ENCODE peak calls at places on chromosomes 7 and 10, in eight cellular contexts. F is MCF 10A; E is NCI-H1417 treated with DMSO at 0.1 percent for 48 hours; U is skeletal muscle cell; L is activated CD4-positive, alpha-beta T cell treated with anti-CD3 and anti-CD28 coated beads, Interleukin-2, amount 50 U/mL, for 24 hours; W is hippocampal formation; I is renal cortical epithelial cell; C is astrocyte of the cerebellum. R is an unnamed sample.
A peak's percentile ranks its signal among the peaks of the same experiment; 100 is the strongest.

GRCh38 chr7:141486959-141487358 is 64.3 kb upstream of the AGK start:
- DNase-seq in F (no peak), E (no peak), U (no peak), L (no peak), W (no peak), I (no peak), C (no peak), R (no peak)

GRCh38 chr7:148011753-148012152 is 578.8 kb upstream of the C7orf33 start:
- DNase-seq in F (no peak), E (no peak), U (no peak), L (no peak), W (no peak), I (no peak), C (no peak), R (no peak)

GRCh38 chr10:88879754-88880286 is at the start of gene STAMBPL1:
- DNase-seq in F (peak; percentile 1), E (no peak), U (no peak), L (peak; percentile 61), W (no peak), I (no peak), C (no peak), R (no peak)

GRCh38 chr7:44163591-44163990 is 22.5 kb upstream of the MYL7 start:
- DNase-seq in F (peak; percentile 68), E (no peak), U (peak; percentile 87), L (no peak), W (no peak), I (peak; percentile 96), C (peak; percentile 81), R (no peak)

GRCh38 chr7:50739744-50740455 is 42.8 kb downstream of the GRB10 start:
- DNase-seq in F (no peak), E (no peak), U (no peak), L (peak; percentile 43), W (no peak), I (peak; percentile 44), C (no peak), R (no peak)

GRCh38 chr10:3395487-3395886 is 222.9 kb upstream of the PITRM1 start:
- DNase-seq in F (no peak), E (no peak), U (no peak), L (no peak), W (no peak), I (no peak), C (no peak), R (no peak)

GRCh38 chr10:11162828-11163599 is 145.3 kb downstream of the CELF2 start:
- DNase-seq in F (no peak), E (no peak), U (no peak), L (peak; percentile 71), W (peak; percentile 35), I (no peak), C (no peak), R (no peak)

GRCh38 chr10:116836902-116837513 is 12.3 kb upstream of the ENO4 start:
- DNase-seq in F (no peak), E (peak; percentile 19), U (no peak), L (no peak), W (no peak), I (no peak), C (no peak), R (no peak)

GRCh38 chr7:88668591-88668990 is 90.9 kb upstream of the ZNF804B start:
- DNase-seq in F (no peak), E (no peak), U (no peak), L (no peak), W (no peak), I (no peak), C (no peak), R (no peak)

GRCh38 chr7:151031011-151031410 is 2.8 kb downstream of the ABCB8 start:
- DNase-seq in F (no peak), E (no peak), U (no peak), L (no peak), W (no peak), I (no peak), C (no peak), R (no peak)